ENCODE peak calls at places on chromosomes 1 and 21, in six cellular contexts. G is ecto neural progenitor cell, F is HEK293T, C is A549, S is SJSA1, N is A172. L is an unnamed sample.

GRCh38 chr1:12549106-12549459 is 68.9 kb downstream of the DHRS3 start:
- DNase-seq in S (no peak), C (no peak), N (no peak), G (no peak), F (no peak), L (no peak)

GRCh38 chr1:231338270-231339128 is at the start of gene SPRTN:
- DNase-seq in C (peak), G (no peak), N (peak), S (peak), F (peak), L (no peak)

GRCh38 chr1:2382621-2383361 is 8.6 kb downstream of the MORN1 start:
- DNase-seq in S (no peak), C (peak), G (peak), F (peak), N (no peak), L (no peak)

GRCh38 chr1:182685186-182685585 is 799 bp upstream of the RGS8 start:
- DNase-seq in C (no peak), N (no peak), G (no peak), S (no peak), F (no peak), L (no peak)

GRCh38 chr1:203744008-203744972 is 20.7 kb upstream of the LAX1 start:
- DNase-seq in F (no peak), N (no peak), S (no peak), C (no peak), G (no peak), L (no peak)

GRCh38 chr1:58331156-58331555 is 215.4 kb downstream of the OMA1 start:
- DNase-seq in G (no peak), C (no peak), N (no peak), S (no peak), F (no peak), L (no peak)

GRCh38 chr1:94398356-94398755 is 19.8 kb upstream of the ABCD3 start:
- DNase-seq in S (no peak), F (no peak), G (no peak), N (no peak), C (no peak), L (no peak)

GRCh38 chr1:222546548-222547259 is 1.2 kb downstream of the HHIPL2 start:
- DNase-seq in F (peak), G (peak), C (peak), N (peak), S (peak), L (peak)

GRCh38 chr1:91844862-91845528 is 41.0 kb downstream of the TGFBR3 start:
- DNase-seq in C (peak), F (no peak), N (peak), G (no peak), S (peak), L (no peak)

GRCh38 chr1:228001738-228002535 is 4.9 kb upstream of the WNT3A start:
- DNase-seq in F (peak), N (no peak), C (no peak), S (no peak), G (no peak), L (no peak)

GRCh38 chr1:903721-904270 is 19.9 kb upstream of the SAMD11 start:
- DNase-seq in G (peak), C (no peak), S (peak), N (no peak), F (no peak), L (no peak)

GRCh38 chr1:77832889-77833288 is 53.4 kb downstream of the MIGA1 start:
- DNase-seq in N (peak), S (no peak), C (no peak), F (no peak), G (no peak), L (peak)

GRCh38 chr21:35227774-35228173 is 178.7 kb upstream of the RUNX1 start:
- DNase-seq in G (no peak), S (no peak), N (no peak), C (no peak), F (no peak), L (no peak)

L was measured in LNCaP clone FGC.